ENCODE peak calls at places on chromosome 22, in seven cellular contexts. L is GM23248, V is fibroblast of lung, G is NT2/D1, Q is mammary epithelial cell, B is endodermal cell, N is IMR-90. D is an unnamed sample.

GRCh38 chr22:33785283-33785991 is 134.8 kb downstream of the LARGE1 start:
- DNase-seq in N (peak; percentile 88), G (no peak), Q (peak; percentile 91), L (peak; percentile 96), V (peak; percentile 73), B (no peak), D (peak; percentile 66)

GRCh38 chr22:35914665-35915476 is 113.8 kb downstream of the RBFOX2 start:
- DNase-seq in L (peak; percentile 92), Q (peak; percentile 91), G (peak; percentile 46), V (peak; percentile 90), B (peak; percentile 89), N (peak; percentile 91), D (peak; percentile 96)

GRCh38 chr22:45336971-45337431 is 27.3 kb downstream of the FAM118A start:
- DNase-seq in G (no peak), V (no peak), N (no peak), Q (no peak), B (no peak), L (peak; percentile 8), D (no peak)

GRCh38 chr22:39176067-39176621 is 23.7 kb upstream of the CBX7 start:
- DNase-seq in Q (no peak), G (no peak), V (peak; percentile 74), B (peak; percentile 91), N (peak; percentile 58), L (peak; percentile 68), D (peak; percentile 68)

GRCh38 chr22:16970446-16970845 is 37.6 kb downstream of the GAB4 start:
- DNase-seq in G (no peak), B (no peak), L (no peak), V (no peak), Q (no peak), N (no peak), D (no peak)

GRCh38 chr22:31272522-31273446 is 19.5 kb downstream of the PIK3IP1 start:
- DNase-seq in B (peak; percentile 91), N (peak; percentile 67), Q (peak; percentile 47), G (peak; percentile 58), V (peak; percentile 39), L (peak; percentile 79), D (peak; percentile 86)

GRCh38 chr22:38219644-38220043 is 17.9 kb downstream of the MAFF start:
- DNase-seq in Q (no peak), G (no peak), N (no peak), L (no peak), B (peak; percentile 64), V (no peak), D (no peak)

GRCh38 chr22:32695451-32695891 is 106.0 kb upstream of the TIMP3 start:
- DNase-seq in L (peak; percentile 88), Q (peak; percentile 69), V (peak; percentile 72), G (no peak), B (no peak), N (peak; percentile 95), D (peak; percentile 40)

GRCh38 chr22:49693416-49693815 is 134.3 kb downstream of the BRD1 start:
- DNase-seq in Q (no peak), G (no peak), B (peak; percentile 22), V (no peak), N (no peak), L (no peak), D (no peak)

GRCh38 chr22:25080855-25081254 is 118.8 kb upstream of the CRYBB3 start:
- DNase-seq in G (no peak), B (no peak), L (no peak), Q (no peak), N (no peak), V (no peak), D (no peak)

GRCh38 chr22:11066458-11067285 is 4461.3 kb upstream of the OR11H1 start:
- DNase-seq in L (no peak), B (peak; percentile 44), V (no peak), G (no peak), N (no peak), Q (no peak), D (no peak)

GRCh38 chr22:27810566-27810965 is 9.0 kb upstream of the MN1 start:
- DNase-seq in B (peak; percentile 89), G (no peak), V (peak; percentile 79), Q (no peak), L (peak; percentile 89), N (peak; percentile 68), D (peak; percentile 89)

GRCh38 chr22:50399751-50400331 is 56.7 kb downstream of the PPP6R2 start:
- DNase-seq in N (no peak), V (no peak), L (peak; percentile 52), G (peak; percentile 16), Q (no peak), B (peak; percentile 90), D (peak; percentile 23)

GRCh38 chr22:28983190-28983589 is 78.4 kb downstream of the C22orf31 start:
- DNase-seq in N (no peak), B (peak; percentile 68), G (no peak), V (no peak), L (no peak), Q (peak; percentile 33), D (no peak)

GRCh38 chr22:44191036-44191454 is 10.3 kb downstream of the PARVG start:
- DNase-seq in N (no peak), Q (peak; percentile 25), B (no peak), G (no peak), L (peak; percentile 49), V (peak; percentile 37), D (peak; percentile 13)

GRCh38 chr22:48192920-48193319 is 1430.5 kb downstream of the TBC1D22A start:
- DNase-seq in Q (no peak), L (no peak), B (peak; percentile 31), V (no peak), G (no peak), N (no peak), D (no peak)

GRCh38 chr22:31833930-31834329 is 80.1 kb downstream of the DEPDC5 start:
- DNase-seq in G (no peak), V (no peak), N (no peak), L (no peak), Q (no peak), B (no peak), D (no peak)

GRCh38 chr22:37760152-37760551 is 47.6 kb upstream of the GCAT start:
- DNase-seq in L (no peak), N (no peak), V (no peak), B (no peak), G (no peak), Q (no peak), D (no peak)

GRCh38 chr22:23457586-23457985 is 122.5 kb downstream of the IGLL1 start:
- DNase-seq in V (no peak), G (no peak), L (no peak), N (no peak), B (no peak), Q (no peak), D (no peak)

GRCh38 chr22:48581821-48582469 is 1245.7 kb downstream of the BRD1 start:
- DNase-seq in Q (no peak), L (no peak), G (no peak), V (no peak), B (peak; percentile 57), N (no peak), D (no peak)

GRCh38 chr22:46501701-46502100 is 35.7 kb downstream of the CELSR1 start:
- DNase-seq in B (no peak), G (no peak), L (peak; percentile 77), Q (peak; percentile 83), N (peak; percentile 76), V (peak; percentile 87), D (peak; percentile 70)

GRCh38 chr22:26656896-26657851 is at the start of gene MIAT:
- DNase-seq in L (peak; percentile 64), Q (no peak), V (peak; percentile 48), B (peak; percentile 85), N (peak; percentile 24), G (no peak), D (peak; percentile 52)
- H3K9ac ChIP-seq in L (peak within 1 kb of the TSS; percentile 44), Q (no peak within 1 kb of the TSS), V (peak within 1 kb of the TSS; percentile 8), B (no peak within 1 kb of the TSS), N (no peak within 1 kb of the TSS), G (peak within 1 kb of the TSS; percentile 61), D (no peak within 1 kb of the TSS)

DNA sequence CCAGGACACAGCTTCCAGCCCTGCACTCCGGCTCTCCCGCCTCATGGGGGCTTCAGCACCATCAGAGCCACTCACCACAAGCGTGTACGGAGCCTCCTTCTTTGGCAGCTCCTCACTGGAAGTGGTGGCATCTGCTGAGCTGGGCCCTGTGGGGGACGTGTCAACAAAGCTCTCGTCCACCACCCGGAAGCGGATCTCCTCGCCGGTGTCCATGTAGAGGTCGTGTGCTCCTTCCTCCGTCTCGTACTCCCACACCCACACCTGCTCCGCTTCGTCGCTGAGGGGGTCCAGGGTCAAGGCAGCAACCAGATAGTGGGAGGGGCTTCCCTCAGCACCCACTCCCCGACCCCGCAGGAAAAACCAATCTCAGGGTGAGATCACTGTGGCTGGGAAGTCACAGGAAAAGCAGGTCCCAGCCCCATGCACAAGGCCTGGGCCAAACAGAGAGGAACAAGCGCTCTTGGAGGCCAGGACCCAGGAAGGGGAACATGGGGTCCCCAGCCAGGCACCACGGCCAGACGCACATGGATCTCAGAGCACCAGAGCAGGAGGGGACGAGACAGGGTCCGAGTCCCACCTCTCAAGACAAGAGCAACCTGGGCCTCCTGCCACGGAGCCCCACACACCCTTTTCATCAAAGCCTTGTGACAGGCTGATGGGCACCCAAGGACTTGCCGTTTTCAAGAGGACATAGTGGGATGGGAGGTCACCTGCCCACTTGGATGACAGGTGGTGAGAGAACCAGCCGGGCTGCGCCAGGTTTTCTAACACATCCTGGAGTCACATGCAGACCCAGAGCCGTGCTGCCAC is 13.5 kb downstream of the POLR3H start:
- DNase-seq in G (no peak), N (no peak), Q (no peak), L (no peak), B (no peak), V (no peak), D (no peak)
- H3K9ac ChIP-seq in G (no peak overlapping the region), N (no peak overlapping the region), Q (no peak overlapping the region), L (no peak overlapping the region), B (no peak overlapping the region), V (no peak overlapping the region), D (no peak overlapping the region)

GRCh38 chr22:19879248-19879575 is 24.5 kb upstream of the GNB1L start:
- DNase-seq in L (no peak), B (no peak), N (no peak), Q (no peak), V (no peak), G (no peak), D (no peak)

GRCh38 chr22:19879651-19879995 is 24.9 kb upstream of the GNB1L start:
- DNase-seq in G (no peak), V (no peak), N (no peak), Q (no peak), L (peak; percentile 25), B (peak; percentile 48), D (no peak)

GRCh38 chr22:19877626-19878339 is 23.1 kb upstream of the GNB1L start:
- DNase-seq in Q (no peak), B (peak; percentile 45), L (no peak), V (peak; percentile 74), G (no peak), N (peak; percentile 58), D (peak; percentile 90)

GRCh38 chr22:19879996-19880785 is 25.5 kb upstream of the GNB1L start:
- DNase-seq in Q (no peak), V (no peak), G (no peak), B (peak; percentile 67), L (no peak), N (no peak), D (no peak)

GRCh38 chr22:19878461-19879247 is 24.0 kb upstream of the GNB1L start:
- DNase-seq in N (peak; percentile 26), Q (no peak), L (peak; percentile 44), B (peak; percentile 32), V (no peak), G (no peak), D (peak; percentile 89)
- H3K9ac ChIP-seq in N (no peak overlapping the region), Q (no peak overlapping the region), L (peak overlapping the region; percentile 41), B (no peak overlapping the region), V (no peak overlapping the region), G (peak overlapping the region; percentile 32), D (peak overlapping the region; percentile 23)

DNA sequence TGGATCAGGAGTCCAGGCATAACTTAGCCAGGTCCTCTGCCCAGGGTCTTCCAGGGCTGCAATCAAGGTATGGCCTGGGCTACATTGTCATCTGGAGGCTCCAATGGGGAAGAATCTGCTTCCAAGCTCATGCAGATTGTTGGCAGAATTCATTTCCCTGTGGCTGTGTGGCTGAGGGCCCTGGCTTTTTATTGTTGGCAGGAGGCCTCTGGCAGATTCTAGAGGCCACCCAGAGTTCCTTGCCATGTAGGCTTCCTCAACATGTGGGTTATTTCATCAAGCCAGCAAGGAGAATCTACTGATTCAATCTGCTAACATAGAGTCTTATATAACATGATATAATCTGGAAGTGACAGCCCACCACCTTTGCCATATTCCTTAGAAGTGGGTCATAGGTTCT is 16.4 kb upstream of the EP300 start:
- DNase-seq in N (no peak), G (no peak), B (no peak), V (no peak), Q (no peak), L (no peak), D (no peak)
- H3K9ac ChIP-seq in N (no peak overlapping the region), G (no peak overlapping the region), B (no peak overlapping the region), V (no peak overlapping the region), Q (no peak overlapping the region), L (no peak overlapping the region), D (no peak overlapping the region)